ENCODE peak calls at places on chromosomes 3 and 15, in five cellular contexts. One of them, this sample, is unnamed.

GRCh38 chr15:54150255-54150654 is 172.0 kb downstream of the UNC13C start:
- DNase-seq in A549: no peak
- DNase-seq in A673: no peak
- DNase-seq in activated CD4-positive, alpha-beta T cell treated with anti-CD3 and anti-CD28 coated beads, Interleukin-2, amount 50 U/mL, for 1 hour: no peak
- DNase-seq in DMS153: no peak
- DNase-seq in this sample: no peak

GRCh38 chr15:70227122-70227521 is 129.4 kb upstream of the TLE3 start:
- DNase-seq in A673: no peak
- DNase-seq in activated CD4-positive, alpha-beta T cell treated with anti-CD3 and anti-CD28 coated beads, Interleukin-2, amount 50 U/mL, for 1 hour: no peak
- DNase-seq in DMS153: no peak
- DNase-seq in A549: no peak
- DNase-seq in this sample: no peak

GRCh38 chr15:63979227-63979793 is 67.0 kb downstream of the DAPK2 start:
- DNase-seq in A549: no peak
- DNase-seq in DMS153: no peak
- DNase-seq in A673: no peak
- DNase-seq in activated CD4-positive, alpha-beta T cell treated with anti-CD3 and anti-CD28 coated beads, Interleukin-2, amount 50 U/mL, for 1 hour: no peak
- DNase-seq in this sample: no peak

GRCh38 chr3:71062037-71062919 is 521.2 kb downstream of the FOXP1 start:
- DNase-seq in DMS153: no peak
- DNase-seq in A673: no peak
- DNase-seq in A549: no peak
- DNase-seq in activated CD4-positive, alpha-beta T cell treated with anti-CD3 and anti-CD28 coated beads, Interleukin-2, amount 50 U/mL, for 1 hour: no peak
- DNase-seq in this sample: no peak

GRCh38 chr15:62307551-62307950 is 142.5 kb upstream of the C2CD4B start:
- DNase-seq in activated CD4-positive, alpha-beta T cell treated with anti-CD3 and anti-CD28 coated beads, Interleukin-2, amount 50 U/mL, for 1 hour: no peak
- DNase-seq in DMS153: no peak
- DNase-seq in A549: no peak
- DNase-seq in A673: peak
- DNase-seq in this sample: no peak

GRCh38 chr15:58462973-58463663 is 31.3 kb downstream of the LIPC start:
- DNase-seq in DMS153: peak
- DNase-seq in A673: no peak
- DNase-seq in A549: no peak
- DNase-seq in activated CD4-positive, alpha-beta T cell treated with anti-CD3 and anti-CD28 coated beads, Interleukin-2, amount 50 U/mL, for 1 hour: no peak
- DNase-seq in this sample: no peak

GRCh38 chr3:195165790-195166189 is 105.2 kb downstream of the XXYLT1 start:
- DNase-seq in A673: no peak
- DNase-seq in DMS153: peak
- DNase-seq in activated CD4-positive, alpha-beta T cell treated with anti-CD3 and anti-CD28 coated beads, Interleukin-2, amount 50 U/mL, for 1 hour: no peak
- DNase-seq in A549: no peak
- DNase-seq in this sample: no peak

GRCh38 chr3:101725192-101725889 is 927 bp downstream of the CEP97 start:
- DNase-seq in A673: peak
- DNase-seq in activated CD4-positive, alpha-beta T cell treated with anti-CD3 and anti-CD28 coated beads, Interleukin-2, amount 50 U/mL, for 1 hour: peak
- DNase-seq in A549: no peak
- DNase-seq in DMS153: no peak
- DNase-seq in this sample: peak

GRCh38 chr3:83033123-83033522 is 1271.7 kb upstream of the GBE1 start:
- DNase-seq in DMS153: no peak
- DNase-seq in activated CD4-positive, alpha-beta T cell treated with anti-CD3 and anti-CD28 coated beads, Interleukin-2, amount 50 U/mL, for 1 hour: no peak
- DNase-seq in A549: no peak
- DNase-seq in A673: no peak
- DNase-seq in this sample: no peak

GRCh38 chr3:156246939-156247725 is 126.8 kb downstream of the KCNAB1 start:
- DNase-seq in activated CD4-positive, alpha-beta T cell treated with anti-CD3 and anti-CD28 coated beads, Interleukin-2, amount 50 U/mL, for 1 hour: no peak
- DNase-seq in A673: no peak
- DNase-seq in A549: no peak
- DNase-seq in DMS153: no peak
- DNase-seq in this sample: no peak

GRCh38 chr15:93460717-93461116 is 371.7 kb upstream of the RGMA start:
- DNase-seq in A549: no peak
- DNase-seq in DMS153: no peak
- DNase-seq in activated CD4-positive, alpha-beta T cell treated with anti-CD3 and anti-CD28 coated beads, Interleukin-2, amount 50 U/mL, for 1 hour: no peak
- DNase-seq in A673: no peak
- DNase-seq in this sample: no peak

GRCh38 chr3:190941694-190942280 is 79.3 kb upstream of the GMNC start:
- DNase-seq in A549: no peak
- DNase-seq in activated CD4-positive, alpha-beta T cell treated with anti-CD3 and anti-CD28 coated beads, Interleukin-2, amount 50 U/mL, for 1 hour: no peak
- DNase-seq in DMS153: no peak
- DNase-seq in A673: peak
- DNase-seq in this sample: no peak

GRCh38 chr15:70111203-70112017 is 13.7 kb upstream of the TLE3 start:
- DNase-seq in activated CD4-positive, alpha-beta T cell treated with anti-CD3 and anti-CD28 coated beads, Interleukin-2, amount 50 U/mL, for 1 hour: no peak
- DNase-seq in DMS153: peak
- DNase-seq in A673: peak
- DNase-seq in A549: peak
- DNase-seq in this sample: no peak

GRCh38 chr15:100997442-100997841 is 78.3 kb downstream of the LRRK1 start:
- DNase-seq in A549: no peak
- DNase-seq in A673: no peak
- DNase-seq in activated CD4-positive, alpha-beta T cell treated with anti-CD3 and anti-CD28 coated beads, Interleukin-2, amount 50 U/mL, for 1 hour: no peak
- DNase-seq in DMS153: no peak
- DNase-seq in this sample: no peak

GRCh38 chr3:155282416-155283091 is 10.9 kb downstream of the STRIT1 start:
- DNase-seq in activated CD4-positive, alpha-beta T cell treated with anti-CD3 and anti-CD28 coated beads, Interleukin-2, amount 50 U/mL, for 1 hour: no peak
- DNase-seq in A549: no peak
- DNase-seq in DMS153: peak
- DNase-seq in A673: no peak
- DNase-seq in this sample: no peak

GRCh38 chr3:115325539-115325938 is 178.5 kb upstream of the ZBTB20 start:
- DNase-seq in activated CD4-positive, alpha-beta T cell treated with anti-CD3 and anti-CD28 coated beads, Interleukin-2, amount 50 U/mL, for 1 hour: no peak
- DNase-seq in A673: peak
- DNase-seq in DMS153: no peak
- DNase-seq in A549: peak
- DNase-seq in this sample: no peak

GRCh38 chr3:101988591-101988990 is 139.3 kb downstream of the NFKBIZ start:
- DNase-seq in DMS153: no peak
- DNase-seq in A673: no peak
- DNase-seq in activated CD4-positive, alpha-beta T cell treated with anti-CD3 and anti-CD28 coated beads, Interleukin-2, amount 50 U/mL, for 1 hour: no peak
- DNase-seq in A549: no peak
- DNase-seq in this sample: no peak

GRCh38 chr3:6697722-6698121 is 163.2 kb upstream of the GRM7 start:
- DNase-seq in A549: no peak
- DNase-seq in activated CD4-positive, alpha-beta T cell treated with anti-CD3 and anti-CD28 coated beads, Interleukin-2, amount 50 U/mL, for 1 hour: no peak
- DNase-seq in A673: no peak
- DNase-seq in DMS153: no peak
- DNase-seq in this sample: no peak

GRCh38 chr15:90561344-90562244 is 31.9 kb downstream of the CRTC3 start:
- DNase-seq in A549: no peak
- DNase-seq in DMS153: no peak
- DNase-seq in A673: no peak
- DNase-seq in activated CD4-positive, alpha-beta T cell treated with anti-CD3 and anti-CD28 coated beads, Interleukin-2, amount 50 U/mL, for 1 hour: no peak
- DNase-seq in this sample: no peak

GRCh38 chr3:131458653-131459052 is 44.1 kb downstream of the MRPL3 start:
- DNase-seq in activated CD4-positive, alpha-beta T cell treated with anti-CD3 and anti-CD28 coated beads, Interleukin-2, amount 50 U/mL, for 1 hour: no peak
- DNase-seq in A673: no peak
- DNase-seq in DMS153: no peak
- DNase-seq in A549: no peak
- DNase-seq in this sample: no peak

GRCh38 chr3:148106062-148106461 is 591.6 kb upstream of the AGTR1 start:
- DNase-seq in A549: no peak
- DNase-seq in activated CD4-positive, alpha-beta T cell treated with anti-CD3 and anti-CD28 coated beads, Interleukin-2, amount 50 U/mL, for 1 hour: no peak
- DNase-seq in A673: no peak
- DNase-seq in DMS153: no peak
- DNase-seq in this sample: no peak

GRCh38 chr15:62306851-62307504 is 141.9 kb upstream of the C2CD4B start:
- DNase-seq in A673: peak
- DNase-seq in A549: peak
- DNase-seq in activated CD4-positive, alpha-beta T cell treated with anti-CD3 and anti-CD28 coated beads, Interleukin-2, amount 50 U/mL, for 1 hour: no peak
- DNase-seq in DMS153: peak
- DNase-seq in this sample: peak

GRCh38 chr3:170864525-170865208 is 5.3 kb downstream of the RPL22L1 start:
- DNase-seq in DMS153: no peak
- DNase-seq in activated CD4-positive, alpha-beta T cell treated with anti-CD3 and anti-CD28 coated beads, Interleukin-2, amount 50 U/mL, for 1 hour: no peak
- DNase-seq in A549: peak
- DNase-seq in A673: no peak
- DNase-seq in this sample: no peak

This sample was measured in NCI-H748 treated with DMSO at 0.1 percent for 48 hours.